ENCODE peak calls at places on chromosome 16, in eight cellular contexts. One of them, this sample, is unnamed.

GRCh38 chr16:49701867-49702494 is 153.9 kb downstream of the ZNF423 start:
- DNase-seq in upper lobe of left lung: peak; percentile 26
- DNase-seq in IMR-90: no peak
- DNase-seq in stomach: no peak
- DNase-seq in HCT116: no peak
- DNase-seq in GM12878: no peak
- DNase-seq in breast epithelium: peak; percentile 25
- DNase-seq in endothelial cell of umbilical vein: no peak
- DNase-seq in this sample: peak; percentile 87

GRCh38 chr16:47848481-47849109 is 307.2 kb downstream of the ABCC12 start:
- DNase-seq in IMR-90: peak; percentile 55
- DNase-seq in stomach: no peak
- DNase-seq in breast epithelium: no peak
- DNase-seq in upper lobe of left lung: no peak
- DNase-seq in endothelial cell of umbilical vein: no peak
- DNase-seq in GM12878: no peak
- DNase-seq in HCT116: no peak
- DNase-seq in this sample: no peak

GRCh38 chr16:2969545-2970521 is 685 bp downstream of the PAQR4 start:
- DNase-seq in HCT116: no peak
- DNase-seq in GM12878: no peak
- DNase-seq in IMR-90: peak; percentile 49
- DNase-seq in stomach: peak; percentile 69
- DNase-seq in breast epithelium: peak; percentile 31
- DNase-seq in endothelial cell of umbilical vein: peak; percentile 43
- DNase-seq in upper lobe of left lung: peak; percentile 73
- DNase-seq in this sample: no peak

GRCh38 chr16:69833357-69833781 is 71.2 kb downstream of the WWP2 start:
- DNase-seq in HCT116: no peak
- DNase-seq in endothelial cell of umbilical vein: peak; percentile 37
- DNase-seq in IMR-90: peak; percentile 51
- DNase-seq in GM12878: no peak
- DNase-seq in upper lobe of left lung: no peak
- DNase-seq in stomach: no peak
- DNase-seq in breast epithelium: no peak
- DNase-seq in this sample: no peak

GRCh38 chr16:56910654-56911539 is 21.0 kb upstream of the HERPUD1 start:
- DNase-seq in IMR-90: peak; percentile 93
- DNase-seq in upper lobe of left lung: peak; percentile 57
- DNase-seq in endothelial cell of umbilical vein: no peak
- DNase-seq in HCT116: no peak
- DNase-seq in GM12878: no peak
- DNase-seq in breast epithelium: no peak
- DNase-seq in stomach: no peak
- DNase-seq in this sample: no peak

GRCh38 chr16:25157476-25157875 is 45.9 kb downstream of the LCMT1 start:
- DNase-seq in upper lobe of left lung: no peak
- DNase-seq in IMR-90: no peak
- DNase-seq in GM12878: no peak
- DNase-seq in stomach: no peak
- DNase-seq in endothelial cell of umbilical vein: no peak
- DNase-seq in HCT116: no peak
- DNase-seq in breast epithelium: no peak
- DNase-seq in this sample: no peak

GRCh38 chr16:48353565-48354163 is 31.5 kb downstream of the SIAH1 start:
- DNase-seq in HCT116: peak; percentile 51
- DNase-seq in IMR-90: peak; percentile 75
- DNase-seq in breast epithelium: no peak
- DNase-seq in upper lobe of left lung: peak; percentile 71
- DNase-seq in GM12878: peak; percentile 37
- DNase-seq in endothelial cell of umbilical vein: peak; percentile 75
- DNase-seq in stomach: peak; percentile 63
- DNase-seq in this sample: no peak

GRCh38 chr16:23959069-23959800 is 123.5 kb downstream of the PRKCB start:
- DNase-seq in stomach: no peak
- DNase-seq in GM12878: no peak
- DNase-seq in HCT116: no peak
- DNase-seq in IMR-90: no peak
- DNase-seq in breast epithelium: no peak
- DNase-seq in endothelial cell of umbilical vein: no peak
- DNase-seq in upper lobe of left lung: no peak
- DNase-seq in this sample: no peak

GRCh38 chr16:77437859-77438258 is 3.0 kb upstream of the ADAMTS18 start:
- DNase-seq in breast epithelium: no peak
- DNase-seq in HCT116: no peak
- DNase-seq in stomach: no peak
- DNase-seq in upper lobe of left lung: no peak
- DNase-seq in IMR-90: no peak
- DNase-seq in GM12878: no peak
- DNase-seq in endothelial cell of umbilical vein: peak; percentile 73
- DNase-seq in this sample: no peak

GRCh38 chr16:10367616-10368188 is 18.2 kb upstream of the ATF7IP2 start:
- DNase-seq in endothelial cell of umbilical vein: no peak
- DNase-seq in upper lobe of left lung: no peak
- DNase-seq in GM12878: no peak
- DNase-seq in IMR-90: no peak
- DNase-seq in stomach: no peak
- DNase-seq in breast epithelium: no peak
- DNase-seq in HCT116: no peak
- DNase-seq in this sample: no peak

GRCh38 chr16:48158296-48158695 is 2.5 kb upstream of the ABCC12 start:
- DNase-seq in GM12878: peak; percentile 48
- DNase-seq in endothelial cell of umbilical vein: no peak
- DNase-seq in HCT116: peak; percentile 55
- DNase-seq in IMR-90: peak; percentile 75
- DNase-seq in breast epithelium: no peak
- DNase-seq in upper lobe of left lung: no peak
- DNase-seq in stomach: no peak
- DNase-seq in this sample: no peak

GRCh38 chr16:17452931-17453330 is 17.8 kb downstream of the XYLT1 start:
- DNase-seq in upper lobe of left lung: no peak
- DNase-seq in endothelial cell of umbilical vein: no peak
- DNase-seq in GM12878: no peak
- DNase-seq in HCT116: no peak
- DNase-seq in stomach: no peak
- DNase-seq in breast epithelium: no peak
- DNase-seq in IMR-90: peak; percentile 44
- DNase-seq in this sample: no peak

GRCh38 chr16:67349172-67349571 is 22.6 kb downstream of the LRRC36 start:
- DNase-seq in upper lobe of left lung: no peak
- DNase-seq in HCT116: peak; percentile 48
- DNase-seq in IMR-90: peak; percentile 44
- DNase-seq in stomach: no peak
- DNase-seq in GM12878: no peak
- DNase-seq in endothelial cell of umbilical vein: peak; percentile 59
- DNase-seq in breast epithelium: no peak
- DNase-seq in this sample: no peak

GRCh38 chr16:75307506-75307905 is 56.1 kb upstream of the BCAR1 start:
- DNase-seq in IMR-90: no peak
- DNase-seq in breast epithelium: no peak
- DNase-seq in GM12878: no peak
- DNase-seq in HCT116: no peak
- DNase-seq in stomach: no peak
- DNase-seq in endothelial cell of umbilical vein: no peak
- DNase-seq in upper lobe of left lung: no peak
- DNase-seq in this sample: no peak
- H3K4me1 ChIP-seq in IMR-90: peaks cover 20% of the 10 kb centered on the region
- H3K4me1 ChIP-seq in breast epithelium: peaks cover 7% of the 10 kb centered on the region
- H3K4me1 ChIP-seq in GM12878: peaks cover 12% of the 10 kb centered on the region
- H3K4me1 ChIP-seq in HCT116: peaks cover 43% of the 10 kb centered on the region
- H3K4me1 ChIP-seq in stomach: peaks cover 65% of the 10 kb centered on the region
- H3K4me1 ChIP-seq in endothelial cell of umbilical vein: peaks cover 42% of the 10 kb centered on the region
- H3K4me1 ChIP-seq in upper lobe of left lung: peaks cover 20% of the 10 kb centered on the region
- H3K4me1 ChIP-seq in this sample: peaks cover 33% of the 10 kb centered on the region

GRCh38 chr16:631808-632358 is 1.1 kb downstream of the WFIKKN1 start:
- DNase-seq in stomach: no peak
- DNase-seq in GM12878: no peak
- DNase-seq in IMR-90: no peak
- DNase-seq in HCT116: no peak
- DNase-seq in endothelial cell of umbilical vein: no peak
- DNase-seq in breast epithelium: no peak
- DNase-seq in upper lobe of left lung: no peak
- DNase-seq in this sample: no peak

GRCh38 chr16:629289-630023 is 1.3 kb upstream of the WFIKKN1 start:
- DNase-seq in breast epithelium: no peak
- DNase-seq in stomach: no peak
- DNase-seq in IMR-90: no peak
- DNase-seq in HCT116: no peak
- DNase-seq in GM12878: no peak
- DNase-seq in upper lobe of left lung: no peak
- DNase-seq in endothelial cell of umbilical vein: no peak
- DNase-seq in this sample: peak; percentile 63

GRCh38 chr16:630815-631405 is at the start of gene WFIKKN1:
- DNase-seq in breast epithelium: no peak
- DNase-seq in IMR-90: no peak
- DNase-seq in endothelial cell of umbilical vein: no peak
- DNase-seq in HCT116: no peak
- DNase-seq in GM12878: no peak
- DNase-seq in upper lobe of left lung: peak; percentile 65
- DNase-seq in stomach: peak; percentile 71
- DNase-seq in this sample: no peak

GRCh38 chr16:628321-629061 is 2.3 kb upstream of the WFIKKN1 start:
- DNase-seq in HCT116: no peak
- DNase-seq in breast epithelium: no peak
- DNase-seq in endothelial cell of umbilical vein: no peak
- DNase-seq in IMR-90: no peak
- DNase-seq in upper lobe of left lung: no peak
- DNase-seq in stomach: no peak
- DNase-seq in GM12878: no peak
- DNase-seq in this sample: no peak

GRCh38 chr16:630024-630814 is 566 bp upstream of the WFIKKN1 start:
- DNase-seq in endothelial cell of umbilical vein: no peak
- DNase-seq in stomach: no peak
- DNase-seq in breast epithelium: no peak
- DNase-seq in HCT116: no peak
- DNase-seq in GM12878: no peak
- DNase-seq in upper lobe of left lung: no peak
- DNase-seq in IMR-90: no peak
- DNase-seq in this sample: no peak
- TF ChIP-seq POLR2A in endothelial cell of umbilical vein: no peak
- TF ChIP-seq POLR2A in stomach: no peak
- TF ChIP-seq POLR2A in breast epithelium: no peak
- TF ChIP-seq POLR2A in HCT116: no peak
- TF ChIP-seq POLR2A in GM12878: no peak
- TF ChIP-seq POLR2A in upper lobe of left lung: no peak
- TF ChIP-seq POLR2A in IMR-90: no peak
- TF ChIP-seq POLR2A in this sample: no peak

DNA sequence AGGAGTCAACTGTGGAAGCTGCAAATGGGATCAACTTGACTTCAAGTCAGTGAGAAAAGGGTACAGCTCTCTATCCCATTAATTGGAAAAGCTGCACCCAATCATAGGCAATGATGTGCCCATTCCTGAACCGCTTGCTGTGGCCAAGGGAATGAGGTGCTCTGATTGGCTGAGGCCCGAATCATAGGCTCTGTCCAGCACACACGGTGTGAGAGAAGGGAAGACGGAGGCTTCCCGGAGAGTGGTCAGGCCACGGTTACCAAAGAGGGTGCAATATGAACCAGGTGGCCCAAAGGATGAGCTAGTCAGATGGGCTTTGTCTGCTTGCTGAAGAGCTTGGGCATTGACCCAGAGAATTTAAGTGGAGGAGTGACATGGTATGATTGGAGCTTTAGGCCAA is 353.3 kb downstream of the CPPED1 start:
- DNase-seq in IMR-90: no peak
- DNase-seq in endothelial cell of umbilical vein: no peak
- DNase-seq in stomach: no peak
- DNase-seq in GM12878: no peak
- DNase-seq in upper lobe of left lung: no peak
- DNase-seq in HCT116: no peak
- DNase-seq in breast epithelium: no peak
- DNase-seq in this sample: no peak
- H3K27ac ChIP-seq in IMR-90: no peak overlapping the region
- H3K27ac ChIP-seq in endothelial cell of umbilical vein: no peak overlapping the region
- H3K27ac ChIP-seq in stomach: no peak overlapping the region
- H3K27ac ChIP-seq in GM12878: no peak overlapping the region
- H3K27ac ChIP-seq in upper lobe of left lung: no peak overlapping the region
- H3K27ac ChIP-seq in HCT116: no peak overlapping the region
- H3K27ac ChIP-seq in breast epithelium: no peak overlapping the region
- H3K27ac ChIP-seq in this sample: no peak overlapping the region

DNA sequence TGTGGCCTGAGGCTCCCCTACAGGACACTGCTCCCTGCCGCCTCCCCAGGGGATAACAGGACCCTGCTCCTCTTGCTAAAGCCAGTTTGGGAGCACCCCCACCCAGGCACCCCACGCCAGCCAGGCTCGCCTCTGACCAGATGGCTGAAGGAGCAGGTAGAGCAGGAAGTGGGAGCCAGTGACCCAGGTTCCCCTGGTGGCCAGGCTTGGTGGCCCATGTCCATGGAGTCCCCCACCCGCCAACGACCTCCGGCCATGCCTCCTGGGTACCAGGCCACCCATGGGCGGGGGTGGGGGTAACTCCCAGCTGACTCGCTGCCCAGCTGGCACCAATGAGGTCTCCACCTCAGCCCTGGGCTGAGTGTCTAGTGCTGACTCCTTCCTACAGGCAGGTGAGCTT is 10.0 kb downstream of the BCAR1 start:
- DNase-seq in breast epithelium: no peak
- DNase-seq in HCT116: no peak
- DNase-seq in stomach: no peak
- DNase-seq in endothelial cell of umbilical vein: no peak
- DNase-seq in IMR-90: no peak
- DNase-seq in GM12878: no peak
- DNase-seq in upper lobe of left lung: no peak
- DNase-seq in this sample: no peak
- H3K4me1 ChIP-seq in breast epithelium: peaks cover 25% of the 10 kb centered on the region
- H3K4me1 ChIP-seq in HCT116: peaks cover 49% of the 10 kb centered on the region
- H3K4me1 ChIP-seq in stomach: peaks cover 86% of the 10 kb centered on the region
- H3K4me1 ChIP-seq in endothelial cell of umbilical vein: peaks cover 37% of the 10 kb centered on the region
- H3K4me1 ChIP-seq in IMR-90: peaks cover 47% of the 10 kb centered on the region
- H3K4me1 ChIP-seq in GM12878: peaks cover 19% of the 10 kb centered on the region
- H3K4me1 ChIP-seq in upper lobe of left lung: peaks cover 53% of the 10 kb centered on the region
- H3K4me1 ChIP-seq in this sample: peaks cover 61% of the 10 kb centered on the region

This sample was measured in suprapubic skin.